ENCODE peak calls at places on chromosomes 13 and 19, in nine cellular contexts. J is body of pancreas; U is lung; T is activated T-cell treated with anti-CD3 and anti-CD28 coated beads, Interleukin-2, amount 50 U/mL, for 72 hours; H is CD8-positive, alpha-beta T cell; I is heart right ventricle; R is left colon; L is A549; O is WTC11. Q is an unnamed sample.
A peak's percentile ranks its signal among the peaks of the same experiment; 100 is the strongest.

GRCh38 chr19:5143471-5144411 is 174.8 kb downstream of the KDM4B start:
- ATAC-seq in J (no peak), U (no peak), R (peak; percentile 6), L (no peak), O (no peak), T (peak; percentile 25), H (peak; percentile 52), I (peak; percentile 39), Q (no peak)

GRCh38 chr13:47081850-47082249 is 185.0 kb upstream of the HTR2A start:
- ATAC-seq in I (no peak), L (no peak), H (no peak), R (no peak), U (no peak), T (no peak), J (peak; percentile 40), O (peak; percentile 20), Q (no peak)

GRCh38 chr19:53381376-53381775 is 13.6 kb upstream of the ZNF765 start:
- ATAC-seq in J (no peak), R (no peak), H (no peak), T (no peak), U (no peak), I (no peak), O (no peak), L (no peak), Q (no peak)

GRCh38 chr13:99018418-99019180 is 40.7 kb upstream of the DOCK9 start:
- ATAC-seq in J (no peak), R (no peak), T (peak; percentile 85), O (no peak), I (no peak), U (no peak), H (no peak), L (no peak), Q (peak; percentile 80)

GRCh38 chr13:113403255-113404104 is 39.5 kb upstream of the GRTP1 start:
- ATAC-seq in H (no peak), O (no peak), I (peak; percentile 22), U (no peak), T (no peak), R (no peak), L (no peak), J (peak; percentile 41), Q (no peak)

GRCh38 chr13:46045424-46045823 is 7.1 kb downstream of the ZC3H13 start:
- ATAC-seq in L (no peak), H (no peak), R (no peak), I (no peak), J (no peak), U (no peak), O (no peak), T (no peak), Q (no peak)

GRCh38 chr13:21033224-21033855 is 28.0 kb downstream of the LATS2 start:
- ATAC-seq in I (peak; percentile 94), J (peak; percentile 83), O (no peak), H (no peak), U (peak; percentile 85), R (no peak), L (peak; percentile 35), T (no peak), Q (peak; percentile 37)

GRCh38 chr13:111390522-111391270 is 70.3 kb downstream of the TEX29 start:
- ATAC-seq in T (no peak), J (no peak), L (no peak), O (no peak), H (no peak), U (no peak), R (no peak), I (no peak), Q (no peak)

GRCh38 chr13:23288564-23288963 is 107.8 kb downstream of the SGCG start:
- ATAC-seq in H (no peak), J (no peak), I (peak; percentile 56), U (no peak), L (no peak), T (no peak), R (no peak), O (no peak), Q (no peak)

GRCh38 chr13:45121421-45121820 is 1.1 kb downstream of the GTF2F2 start:
- ATAC-seq in T (peak; percentile 10), R (no peak), U (no peak), O (no peak), H (no peak), L (no peak), J (no peak), I (no peak), Q (peak; percentile 10)

GRCh38 chr19:51185069-51185867 is 39.6 kb upstream of the CD33 start:
- ATAC-seq in R (no peak), O (no peak), H (no peak), L (no peak), J (no peak), U (no peak), T (no peak), I (no peak), Q (no peak)

GRCh38 chr13:33651766-33652165 is 166.2 kb upstream of the RFC3 start:
- ATAC-seq in J (no peak), U (no peak), R (no peak), L (no peak), O (no peak), I (no peak), T (no peak), H (no peak), Q (no peak)

GRCh38 chr19:4501691-4502090 is 16.6 kb downstream of the PLIN4 start:
- ATAC-seq in I (peak; percentile 2), L (no peak), J (no peak), T (no peak), R (no peak), H (no peak), O (no peak), U (no peak), Q (no peak)

GRCh38 chr19:42201489-42202289 is 15.8 kb downstream of the DEDD2 start:
- ATAC-seq in U (peak; percentile 71), L (no peak), O (no peak), I (peak; percentile 65), H (peak; percentile 22), R (peak; percentile 4), J (no peak), T (peak; percentile 51), Q (no peak)

GRCh38 chr13:110240352-110240751 is 66.6 kb downstream of the COL4A1 start:
- ATAC-seq in R (no peak), O (peak; percentile 47), U (no peak), H (no peak), J (no peak), L (no peak), I (peak; percentile 2), T (no peak), Q (no peak)

GRCh38 chr19:47158367-47158791 is 27.7 kb downstream of the SAE1 start:
- ATAC-seq in O (no peak), T (no peak), H (no peak), J (no peak), R (peak; percentile 23), L (peak; percentile 25), I (peak; percentile 37), U (no peak), Q (no peak)

GRCh38 chr19:55633866-55634265 is 6.9 kb upstream of the ZNF580 start:
- ATAC-seq in I (no peak), U (no peak), R (no peak), H (no peak), J (no peak), L (no peak), T (no peak), O (no peak), Q (no peak)

GRCh38 chr19:38978315-38978689 is 2.8 kb upstream of the FBXO17 start:
- ATAC-seq in R (no peak), I (no peak), T (no peak), O (no peak), L (no peak), J (no peak), H (no peak), U (no peak), Q (no peak)

GRCh38 chr13:21316376-21316775 is 139.9 kb downstream of the MRPL57 start:
- ATAC-seq in J (no peak), I (no peak), R (no peak), O (no peak), H (no peak), L (no peak), U (no peak), T (no peak), Q (no peak)

Q was measured in SK-N-SH treated with all-trans-retinoic acid at 6 μM for 48 hours.